ENCODE peak calls at places on chromosomes 11 and 22, in four cellular contexts. N, T, P and E are unnamed samples.

GRCh38 chr11:117631336-117632090 is 165.5 kb downstream of the DSCAML1 start:
- DNase-seq in N (peak; percentile 6), T (peak; percentile 21), P (no peak), E (no peak)

GRCh38 chr11:63858628-63859550 is 20.0 kb downstream of the MARK2 start:
- DNase-seq in N (peak; percentile 81), T (peak; percentile 79), P (no peak), E (no peak)

GRCh38 chr11:9506489-9507343 is 45.9 kb downstream of the ZNF143 start:
- DNase-seq in N (peak; percentile 89), T (peak; percentile 92), P (peak; percentile 37), E (peak; percentile 78)

GRCh38 chr11:45097721-45098493 is 48.5 kb upstream of the PRDM11 start:
- DNase-seq in N (peak; percentile 54), T (peak; percentile 84), P (peak; percentile 61), E (peak; percentile 27)

GRCh38 chr11:28981331-28981865 is 873.2 kb downstream of the METTL15 start:
- DNase-seq in N (peak; percentile 10), T (no peak), P (no peak), E (no peak)

GRCh38 chr11:117824571-117825537 is at the start of gene FXYD2:
- DNase-seq in N (no peak), T (no peak), P (peak; percentile 56), E (no peak)

GRCh38 chr22:49764151-49764581 is 63.5 kb downstream of the BRD1 start:
- DNase-seq in N (no peak), T (no peak), P (no peak), E (no peak)

GRCh38 chr11:111465400-111465799 is 46.8 kb downstream of the BTG4 start:
- DNase-seq in N (peak; percentile 80), T (no peak), P (no peak), E (no peak)

GRCh38 chr11:119709638-119710346 is 19.2 kb downstream of the NECTIN1 start:
- DNase-seq in N (peak; percentile 77), T (peak; percentile 75), P (no peak), E (peak; percentile 82)

GRCh38 chr11:94011478-94011877 is 9.7 kb upstream of the HEPHL1 start:
- DNase-seq in N (no peak), T (no peak), P (no peak), E (no peak)

GRCh38 chr11:61162092-61162935 is 1.1 kb upstream of the VPS37C start:
- DNase-seq in N (peak; percentile 34), T (peak; percentile 34), P (no peak), E (no peak)

GRCh38 chr11:13343931-13344717 is 66.5 kb downstream of the BMAL1 start:
- DNase-seq in N (peak; percentile 86), T (peak; percentile 87), P (peak; percentile 20), E (peak; percentile 69)

GRCh38 chr11:73866095-73866579 is 10.5 kb downstream of the COA4 start:
- DNase-seq in N (peak; percentile 87), T (no peak), P (no peak), E (no peak)

GRCh38 chr11:106281455-106282173 is 204.2 kb downstream of the AASDHPPT start:
- DNase-seq in N (peak; percentile 92), T (no peak), P (no peak), E (no peak)

GRCh38 chr22:41411021-41411851 is 29.5 kb downstream of the TEF start:
- DNase-seq in N (peak; percentile 56), T (no peak), P (no peak), E (no peak)

GRCh38 chr11:44842219-44842618 is 108.5 kb downstream of the TP53I11 start:
- DNase-seq in N (peak; percentile 81), T (no peak), P (no peak), E (peak; percentile 62)

GRCh38 chr11:76604081-76604601 is 66.4 kb downstream of the LRRC32 start:
- DNase-seq in N (no peak), T (no peak), P (no peak), E (no peak)

GRCh38 chr11:59144579-59145345 is 2.1 kb downstream of the FAM111A start:
- DNase-seq in N (peak; percentile 88), T (peak; percentile 90), P (peak; percentile 70), E (peak; percentile 68)
- TF ChIP-seq CTCF in N (no peak), T (peak; percentile 21), P (peak; percentile 11), E (peak; percentile 9)

GRCh38 chr22:17366830-17367229 is 2.4 kb upstream of the CECR2 start:
- DNase-seq in N (no peak), T (peak; percentile 72), P (peak; percentile 68), E (no peak)
- TF ChIP-seq CTCF in N (no peak), T (peak; percentile 45), P (peak; percentile 53), E (peak; percentile 14)

GRCh38 chr11:1195690-1196515 is 27.0 kb upstream of the MUC5B start:
- DNase-seq in N (no peak), T (no peak), P (peak; percentile 5), E (no peak)

GRCh38 chr11:1197431-1197885 is 25.4 kb upstream of the MUC5B start:
- DNase-seq in N (no peak), T (no peak), P (no peak), E (no peak)

GRCh38 chr11:1194977-1195689 is 27.7 kb upstream of the MUC5B start:
- DNase-seq in N (no peak), T (no peak), P (no peak), E (no peak)

GRCh38 chr11:1197886-1198765 is 24.7 kb upstream of the MUC5B start:
- DNase-seq in N (no peak), T (no peak), P (peak; percentile 9), E (no peak)

GRCh38 chr11:1196516-1197391 is 26.1 kb upstream of the MUC5B start:
- DNase-seq in N (no peak), T (no peak), P (peak; percentile 8), E (no peak)
- TF ChIP-seq CTCF in N (no peak), T (no peak), P (no peak), E (no peak)

GRCh38 chr11:75281469-75282095 is 41.0 kb downstream of the TPBGL start:
- DNase-seq in N (no peak), T (no peak), P (no peak), E (no peak)

GRCh38 chr11:75277991-75278790 is 37.6 kb downstream of the TPBGL start:
- DNase-seq in N (no peak), T (no peak), P (no peak), E (no peak)

GRCh38 chr11:75280770-75281468 is 40.3 kb downstream of the TPBGL start:
- DNase-seq in N (no peak), T (no peak), P (no peak), E (no peak)

GRCh38 chr11:75279273-75279672 is 38.7 kb downstream of the TPBGL start:
- DNase-seq in N (no peak), T (no peak), P (no peak), E (no peak)

GRCh38 chr11:75280227-75280671 is 39.7 kb downstream of the TPBGL start:
- DNase-seq in N (peak; percentile 88), T (peak; percentile 88), P (peak; percentile 66), E (peak; percentile 23)
- TF ChIP-seq CTCF in N (peak; percentile 98), T (peak; percentile 86), P (peak; percentile 97), E (peak; percentile 98)

GRCh38 chr22:17132112-17132511 is 11.0 kb upstream of the TMEM121B start:
- DNase-seq in N (no peak), T (no peak), P (no peak), E (no peak)
- TF ChIP-seq CTCF in N (no peak), T (no peak), P (no peak), E (no peak)

GRCh38 chr22:20061481-20061861 is 18.6 kb upstream of the DGCR8 start:
- DNase-seq in N (peak; percentile 34), T (no peak), P (peak; percentile 45), E (no peak)

GRCh38 chr22:20062043-20062765 is 17.8 kb upstream of the DGCR8 start:
- DNase-seq in N (no peak), T (no peak), P (no peak), E (no peak)

GRCh38 chr22:20058989-20059770 is 20.9 kb upstream of the DGCR8 start:
- DNase-seq in N (no peak), T (no peak), P (no peak), E (no peak)

GRCh38 chr22:20062766-20063083 is 17.3 kb upstream of the DGCR8 start:
- DNase-seq in N (peak; percentile 35), T (peak; percentile 55), P (no peak), E (no peak)

GRCh38 chr22:20060700-20061480 is 19.2 kb upstream of the DGCR8 start:
- DNase-seq in N (no peak), T (no peak), P (no peak), E (no peak)
- TF ChIP-seq CTCF in N (no peak), T (no peak), P (no peak), E (no peak)

GRCh38 chr22:32696089-32696488 is 105.4 kb upstream of the TIMP3 start:
- DNase-seq in N (no peak), T (no peak), P (no peak), E (no peak)

GRCh38 chr22:32699686-32700085 is 101.8 kb upstream of the TIMP3 start:
- DNase-seq in N (no peak), T (no peak), P (no peak), E (no peak)

GRCh38 chr22:32698926-32699619 is 102.4 kb upstream of the TIMP3 start:
- DNase-seq in N (no peak), T (no peak), P (peak; percentile 70), E (no peak)

GRCh38 chr22:32695451-32695891 is 106.0 kb upstream of the TIMP3 start:
- DNase-seq in N (peak; percentile 97), T (peak; percentile 69), P (no peak), E (no peak)

GRCh38 chr22:32697331-32697995 is 104.0 kb upstream of the TIMP3 start:
- DNase-seq in N (no peak), T (peak; percentile 19), P (no peak), E (no peak)
- TF ChIP-seq CTCF in N (no peak), T (no peak), P (no peak), E (no peak)

GRCh38 chr11:121249039-121249663 is 43.4 kb upstream of the SC5D start:
- DNase-seq in N (peak; percentile 60), T (peak; percentile 34), P (no peak), E (no peak)
- TF ChIP-seq CTCF in N (peak; percentile 73), T (peak; percentile 69), P (peak; percentile 75), E (peak; percentile 69)

GRCh38 chr11:104098555-104098954 is 62.1 kb downstream of the DDI1 start:
- DNase-seq in N (peak; percentile 15), T (no peak), P (no peak), E (peak; percentile 22)

GRCh38 chr11:104094576-104094975 is 58.1 kb downstream of the DDI1 start:
- DNase-seq in N (peak; percentile 26), T (no peak), P (no peak), E (no peak)

GRCh38 chr11:104095791-104096190 is 59.4 kb downstream of the DDI1 start:
- DNase-seq in N (peak; percentile 15), T (no peak), P (no peak), E (no peak)

GRCh38 chr11:104096900-104097299 is 60.5 kb downstream of the DDI1 start:
- DNase-seq in N (no peak), T (no peak), P (no peak), E (no peak)

GRCh38 chr11:104098132-104098531 is 61.7 kb downstream of the DDI1 start:
- DNase-seq in N (no peak), T (no peak), P (no peak), E (no peak)
- TF ChIP-seq CTCF in N (no peak), T (no peak), P (no peak), E (no peak)

GRCh38 chr11:41189711-41190477 is 269.6 kb downstream of the LRRC4C start:
- DNase-seq in N (no peak), T (no peak), P (no peak), E (no peak)
- TF ChIP-seq CTCF in N (no peak), T (no peak), P (no peak), E (no peak)